ENCODE peak calls at places on chromosomes 6 and 20, in nine cellular contexts. A is astrocyte; Q is GM23338; V is fibroblast of the aortic adventitia; W is cardiac septum; Y is effector CD8-positive, alpha-beta T cell; L is nephron progenitor cell; B is activated CD4-positive, alpha-beta T cell treated with anti-CD3 and anti-CD28 coated beads, Interleukin-2, amount 10 ng/mL, durations not matched to agents 7 days and 5 days; X is uterus. U is an unnamed sample.

GRCh38 chr20:25139061-25139705 is 56.3 kb upstream of the ENTPD6 start:
- DNase-seq in A (no peak), Q (peak), V (no peak), W (no peak), Y (no peak), L (no peak), B (no peak), X (no peak), U (no peak)

GRCh38 chr6:30963641-30964040 is 19.9 kb upstream of the MUC21 start:
- DNase-seq in A (peak), Q (no peak), V (no peak), W (no peak), Y (no peak), L (no peak), B (no peak), X (no peak), U (no peak)

GRCh38 chr20:22322513-22322912 is 261.9 kb downstream of the FOXA2 start:
- DNase-seq in A (no peak), Q (no peak), V (no peak), W (no peak), Y (no peak), L (no peak), B (no peak), X (no peak), U (no peak)

GRCh38 chr6:162181741-162182401 is 545.7 kb downstream of the PRKN start:
- DNase-seq in A (peak), Q (no peak), V (peak), W (no peak), Y (no peak), L (no peak), B (no peak), X (no peak), U (no peak)

GRCh38 chr6:41940759-41941279 is 789 bp downstream of the CCND3 start:
- DNase-seq in A (no peak), Q (peak), V (no peak), W (peak), Y (peak), L (peak), B (peak), X (peak), U (peak)

GRCh38 chr6:31208506-31208905 is 38.0 kb upstream of the POU5F1 start:
- DNase-seq in A (no peak), Q (no peak), V (no peak), W (no peak), Y (no peak), L (no peak), B (no peak), X (no peak), U (no peak)

GRCh38 chr6:2450546-2450945 is 205.1 kb upstream of the GMDS start:
- DNase-seq in A (no peak), Q (no peak), V (no peak), W (no peak), Y (no peak), L (no peak), B (no peak), X (no peak), U (no peak)

GRCh38 chr6:147170269-147170668 is 33.9 kb upstream of the STXBP5 start:
- DNase-seq in A (peak), Q (no peak), V (peak), W (no peak), Y (no peak), L (no peak), B (no peak), X (no peak), U (no peak)

GRCh38 chr6:117829594-117830319 is 77.3 kb upstream of the SLC35F1 start:
- DNase-seq in A (peak), Q (peak), V (peak), W (no peak), Y (no peak), L (peak), B (no peak), X (no peak), U (no peak)

GRCh38 chr6:3911614-3912336 is 62.6 kb downstream of the FAM50B start:
- DNase-seq in A (peak), Q (no peak), V (peak), W (peak), Y (no peak), L (no peak), B (no peak), X (peak), U (no peak)

GRCh38 chr6:75467906-75468460 is 25.6 kb downstream of the FILIP1 start:
- DNase-seq in A (no peak), Q (peak), V (no peak), W (no peak), Y (no peak), L (no peak), B (no peak), X (peak), U (no peak)

GRCh38 chr6:33860006-33860405 is 56.2 kb upstream of the MLN start:
- DNase-seq in A (no peak), Q (no peak), V (no peak), W (no peak), Y (no peak), L (no peak), B (no peak), X (no peak), U (no peak)

U was measured in activated CD4-positive, alpha-beta memory T cell treated with anti-CD3 and anti-CD28 coated beads, Interleukin-2, amount 10 ng/mL, durations not matched to agents 7 days and 5 days.